ENCODE peak calls at places on chromosome 6, in five cellular contexts. V is HS-5; U is activated T-cell treated with anti-CD3 and anti-CD28 coated beads for 1 hour; M is CD4-positive, CD25-positive, alpha-beta regulatory T cell; Q is stromal cell of bone marrow. J is an unnamed sample.

GRCh38 chr6:134822920-134823430 is 126.9 kb downstream of the ALDH8A1 start:
- DNase-seq in Q (peak), V (peak), M (peak), U (no peak), J (peak)

GRCh38 chr6:20978176-20978614 is 443.9 kb downstream of the CDKAL1 start:
- DNase-seq in V (peak), Q (peak), M (peak), U (no peak), J (peak)

GRCh38 chr6:143822584-143823024 is 20.5 kb upstream of the LTV1 start:
- DNase-seq in U (no peak), Q (no peak), V (no peak), M (no peak), J (peak)

GRCh38 chr6:33882154-33882553 is 78.4 kb upstream of the MLN start:
- DNase-seq in Q (no peak), V (no peak), M (no peak), U (no peak), J (no peak)

GRCh38 chr6:138465007-138465645 is 34.2 kb downstream of the NHSL1 start:
- DNase-seq in M (no peak), U (no peak), Q (peak), V (peak), J (peak)

GRCh38 chr6:6891074-6891754 is 216.5 kb upstream of the RREB1 start:
- DNase-seq in M (no peak), Q (no peak), U (no peak), V (no peak), J (no peak)

GRCh38 chr6:5325173-5325572 is 63.9 kb downstream of the FARS2 start:
- DNase-seq in U (no peak), V (no peak), Q (no peak), M (no peak), J (no peak)

GRCh38 chr6:149357726-149358538 is 40.4 kb downstream of the TAB2 start:
- DNase-seq in Q (no peak), U (no peak), M (no peak), V (no peak), J (no peak)

GRCh38 chr6:135880066-135880972 is 28.8 kb downstream of the PDE7B start:
- DNase-seq in V (peak), M (peak), Q (peak), U (peak), J (peak)

GRCh38 chr6:161694995-161695394 is 421.1 kb upstream of the AGPAT4 start:
- DNase-seq in M (no peak), U (no peak), Q (peak), V (no peak), J (no peak)

GRCh38 chr6:75855047-75855446 is 106.0 kb downstream of the MYO6 start:
- DNase-seq in V (no peak), U (no peak), M (peak), Q (peak), J (peak)

GRCh38 chr6:12546659-12546987 is 169.9 kb upstream of the PHACTR1 start:
- DNase-seq in M (no peak), V (no peak), Q (no peak), U (no peak), J (no peak)

GRCh38 chr6:135257641-135258405 is 76.7 kb downstream of the MYB start:
- DNase-seq in M (no peak), Q (no peak), V (no peak), U (no peak), J (no peak)

J was measured in non-pigmented ciliary epithelial cell.